ENCODE peak calls at places on chromosome 6, in seven cellular contexts. G is CD8-positive, alpha-beta T cell; P is amniotic stem cell; W is stimulated activated CD4-positive, alpha-beta T cell treated with anti-CD3 and anti-CD28 coated beads, Interleukin-2, amount 100 ng/mL, for 4 hours; A is H1; F is lower leg skin; O is fibroblast of the conjunctiva. Q is an unnamed sample.
A peak's percentile ranks its signal among the peaks of the same experiment; 100 is the strongest.

GRCh38 chr6:30766461-30767157 is 22.3 kb upstream of the IER3 start:
- DNase-seq in G (no peak), P (no peak), W (no peak), A (no peak), F (no peak), O (no peak), Q (peak; percentile 23)

GRCh38 chr6:82073484-82073883 is 174.1 kb downstream of the IBTK start:
- DNase-seq in G (no peak), P (no peak), W (no peak), A (no peak), F (no peak), O (no peak), Q (no peak)

GRCh38 chr6:135871878-135872277 is 20.4 kb downstream of the PDE7B start:
- DNase-seq in G (no peak), P (no peak), W (no peak), A (no peak), F (no peak), O (no peak), Q (no peak)

GRCh38 chr6:37369321-37370196 is 15.8 kb downstream of the RNF8 start:
- DNase-seq in G (no peak), P (no peak), W (no peak), A (no peak), F (no peak), O (no peak), Q (no peak)

GRCh38 chr6:125781307-125781868 is 9.4 kb upstream of the NCOA7 start:
- DNase-seq in G (no peak), P (no peak), W (peak; percentile 42), A (no peak), F (peak; percentile 82), O (no peak), Q (no peak)

GRCh38 chr6:126087456-126087855 is 101.1 kb downstream of the TRMT11 start:
- DNase-seq in G (no peak), P (no peak), W (no peak), A (no peak), F (no peak), O (no peak), Q (no peak)

GRCh38 chr6:81130071-81130470 is 622.4 kb downstream of the TENT5A start:
- DNase-seq in G (no peak), P (no peak), W (no peak), A (no peak), F (no peak), O (no peak), Q (no peak)

GRCh38 chr6:10425973-10426780 is 11.3 kb upstream of the TFAP2A start:
- DNase-seq in G (no peak), P (no peak), W (no peak), A (no peak), F (peak; percentile 90), O (no peak), Q (no peak)

GRCh38 chr6:19736066-19736465 is 101.1 kb upstream of the ID4 start:
- DNase-seq in G (no peak), P (no peak), W (no peak), A (no peak), F (no peak), O (peak; percentile 13), Q (no peak)

GRCh38 chr6:84392292-84392691 is 164.8 kb upstream of the CEP162 start:
- DNase-seq in G (no peak), P (no peak), W (no peak), A (no peak), F (no peak), O (no peak), Q (no peak)

GRCh38 chr6:108896111-108896661 is 48.0 kb downstream of the ARMC2 start:
- DNase-seq in G (no peak), P (peak; percentile 40), W (no peak), A (no peak), F (no peak), O (peak; percentile 77), Q (no peak)

GRCh38 chr6:100057941-100058340 is 63.9 kb upstream of the MCHR2 start:
- DNase-seq in G (no peak), P (no peak), W (no peak), A (no peak), F (no peak), O (no peak), Q (no peak)

GRCh38 chr6:154754152-154754551 is 20.9 kb downstream of the SCAF8 start:
- DNase-seq in G (no peak), P (no peak), W (no peak), A (no peak), F (no peak), O (no peak), Q (no peak)

GRCh38 chr6:88908598-88909548 is 54.5 kb downstream of the RNGTT start:
- DNase-seq in G (no peak), P (no peak), W (no peak), A (no peak), F (no peak), O (no peak), Q (no peak)

GRCh38 chr6:1285589-1286340 is 26.1 kb upstream of the FOXQ1 start:
- DNase-seq in G (no peak), P (no peak), W (no peak), A (no peak), F (no peak), O (no peak), Q (peak; percentile 56)

GRCh38 chr6:143015300-143015706 is 45.4 kb upstream of the AIG1 start:
- DNase-seq in G (no peak), P (no peak), W (no peak), A (no peak), F (no peak), O (no peak), Q (no peak)

GRCh38 chr6:4581468-4582420 is 194.5 kb upstream of the CDYL start:
- DNase-seq in G (no peak), P (peak; percentile 46), W (no peak), A (no peak), F (peak; percentile 26), O (peak; percentile 54), Q (no peak)

GRCh38 chr6:27145731-27146455 is 101.6 kb upstream of the PRSS16 start:
- DNase-seq in G (peak; percentile 59), P (peak; percentile 83), W (peak; percentile 53), A (no peak), F (peak; percentile 96), O (peak; percentile 91), Q (peak; percentile 84)

GRCh38 chr6:34671801-34672656 is 24.5 kb downstream of the ILRUN start:
- DNase-seq in G (peak; percentile 70), P (no peak), W (peak; percentile 66), A (no peak), F (no peak), O (peak; percentile 60), Q (peak; percentile 66)

GRCh38 chr6:7418238-7418905 is 28.8 kb downstream of the RIOK1 start:
- DNase-seq in G (no peak), P (no peak), W (no peak), A (no peak), F (no peak), O (no peak), Q (no peak)

GRCh38 chr6:24566020-24566752 is 71.4 kb downstream of the ALDH5A1 start:
- DNase-seq in G (no peak), P (peak; percentile 2), W (no peak), A (no peak), F (no peak), O (no peak), Q (no peak)

GRCh38 chr6:78268591-78268990 is 598.8 kb upstream of the IRAK1BP1 start:
- DNase-seq in G (no peak), P (no peak), W (no peak), A (no peak), F (no peak), O (no peak), Q (no peak)

GRCh38 chr6:33830635-33831240 is 26.9 kb upstream of the MLN start:
- DNase-seq in G (no peak), P (no peak), W (no peak), A (no peak), F (no peak), O (no peak), Q (no peak)